ENCODE peak calls at places on chromosome 9, in eight cellular contexts. O is left lung, D is uterus, T is Panc1, A is tibial artery, H is MM.1S, V is aorta, E is left ventricle myocardium inferior. Q is an unnamed sample. For H3K4me1 and H3K36me3, the result is how much of the 10 kb centered on the place peaks cover.

GRCh38 chr9:98047002-98047401 is 9.5 kb upstream of the NANS start:
- DNase-seq in O (no peak), D (no peak), T (no peak), A (no peak), H (no peak), V (no peak), E (no peak), Q (no peak)

GRCh38 chr9:101138516-101138915 is 110.0 kb downstream of the PLPPR1 start:
- DNase-seq in O (no peak), D (no peak), T (no peak), A (no peak), H (no peak), V (no peak), E (no peak), Q (no peak)

GRCh38 chr9:124894741-124895170 is 32.8 kb downstream of the ARPC5L start:
- DNase-seq in O (no peak), D (no peak), T (no peak), A (no peak), H (peak), V (no peak), E (no peak), Q (peak)

GRCh38 chr9:133306242-133307194 is 29.5 kb downstream of the SURF6 start:
- DNase-seq in O (no peak), D (no peak), T (no peak), A (no peak), H (no peak), V (no peak), E (no peak), Q (no peak)

GRCh38 chr9:124506931-124507879 is at the start of gene NR5A1:
- DNase-seq in O (no peak), D (no peak), T (no peak), A (no peak), H (no peak), V (no peak), E (no peak), Q (no peak)

GRCh38 chr9:4714266-4715016 is 26.6 kb downstream of the AK3 start:
- DNase-seq in O (no peak), D (no peak), T (no peak), A (no peak), H (peak), V (no peak), E (no peak), Q (no peak)

GRCh38 chr9:127980056-127980705 is 608 bp downstream of the EEIG1 start:
- DNase-seq in O (no peak), D (peak), T (no peak), A (no peak), H (peak), V (no peak), E (no peak), Q (peak)

GRCh38 chr9:125190371-125190801 is 783 bp upstream of the PPP6C start:
- DNase-seq in O (no peak), D (no peak), T (no peak), A (no peak), H (no peak), V (no peak), E (no peak), Q (peak)

GRCh38 chr9:134033516-134034214 is 8.4 kb downstream of the BRD3OS start:
- DNase-seq in O (no peak), D (no peak), T (no peak), A (no peak), H (no peak), V (no peak), E (no peak), Q (no peak)

GRCh38 chr9:84978761-84979160 is 309.2 kb downstream of the NTRK2 start:
- DNase-seq in O (no peak), D (no peak), T (no peak), A (no peak), H (no peak), V (no peak), E (no peak), Q (no peak)

GRCh38 chr9:111000202-111000601 is 38.1 kb downstream of the LPAR1 start:
- DNase-seq in O (no peak), D (no peak), T (no peak), A (no peak), H (no peak), V (peak), E (no peak), Q (no peak)

GRCh38 chr9:27535701-27536118 is 6.1 kb upstream of the MOB3B start:
- DNase-seq in O (peak), D (no peak), T (no peak), A (no peak), H (no peak), V (no peak), E (no peak), Q (no peak)

GRCh38 chr9:26665676-26666075 is 226.9 kb downstream of the CAAP1 start:
- DNase-seq in O (no peak), D (no peak), T (no peak), A (no peak), H (no peak), V (no peak), E (no peak), Q (no peak)

GRCh38 chr9:24436761-24437160 is 108.9 kb downstream of the IZUMO3 start:
- DNase-seq in O (no peak), D (no peak), T (no peak), A (no peak), H (no peak), V (no peak), E (no peak), Q (no peak)

GRCh38 chr9:87844471-87844870 is 38.2 kb upstream of the SPATA31E1 start:
- DNase-seq in O (no peak), D (no peak), T (no peak), A (no peak), H (no peak), V (no peak), E (no peak), Q (no peak)

GRCh38 chr9:134099123-134099761 is 31.4 kb upstream of the BRD3 start:
- DNase-seq in O (no peak), D (no peak), T (peak), A (no peak), H (peak), V (no peak), E (no peak), Q (peak)

GRCh38 chr9:68551191-68551590 is 10.5 kb upstream of the TMEM252 start:
- DNase-seq in O (no peak), D (no peak), T (no peak), A (no peak), H (no peak), V (no peak), E (no peak), Q (peak)

GRCh38 chr9:21811914-21812313 is 9.5 kb downstream of the MTAP start:
- DNase-seq in O (no peak), D (no peak), T (no peak), A (no peak), H (no peak), V (no peak), E (no peak), Q (no peak)

DNA sequence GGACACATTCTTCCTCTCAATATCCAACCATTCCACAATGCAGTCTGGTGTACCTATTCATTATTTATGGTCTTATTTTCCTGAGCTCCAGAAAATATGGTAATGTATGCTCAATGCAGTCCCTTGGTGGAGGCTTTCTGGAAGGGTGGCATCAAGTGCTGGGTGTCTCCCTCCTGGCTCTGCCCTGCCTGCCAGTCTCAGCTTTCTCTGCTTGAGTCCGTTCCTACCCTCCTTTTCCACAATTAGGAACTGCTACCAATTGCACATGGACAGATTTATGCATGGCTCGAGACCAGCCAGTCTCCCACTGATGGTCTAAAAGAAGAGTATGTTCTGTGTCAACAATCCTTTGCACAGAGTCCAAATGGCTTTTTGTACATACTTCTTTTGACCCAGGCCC is 189.8 kb downstream of the TLE1 start:
- DNase-seq in O (no peak), D (no peak), T (no peak), A (no peak), H (no peak), V (no peak), E (no peak), Q (no peak)
- H3K27ac ChIP-seq in O (no peak), D (peak), T (no peak), A (peak), H (no peak), V (peak), E (no peak), Q (no peak)

GRCh38 chr9:121354141-121354540 is 15.9 kb downstream of the STOM start:
- DNase-seq in O (no peak), D (peak), T (no peak), A (no peak), H (no peak), V (no peak), E (no peak), Q (peak)
- H3K4me1 ChIP-seq in O (under half), D (under half), T (under half), A (half or more), H (under half), V (under half), E (half or more), Q (under half)

DNA sequence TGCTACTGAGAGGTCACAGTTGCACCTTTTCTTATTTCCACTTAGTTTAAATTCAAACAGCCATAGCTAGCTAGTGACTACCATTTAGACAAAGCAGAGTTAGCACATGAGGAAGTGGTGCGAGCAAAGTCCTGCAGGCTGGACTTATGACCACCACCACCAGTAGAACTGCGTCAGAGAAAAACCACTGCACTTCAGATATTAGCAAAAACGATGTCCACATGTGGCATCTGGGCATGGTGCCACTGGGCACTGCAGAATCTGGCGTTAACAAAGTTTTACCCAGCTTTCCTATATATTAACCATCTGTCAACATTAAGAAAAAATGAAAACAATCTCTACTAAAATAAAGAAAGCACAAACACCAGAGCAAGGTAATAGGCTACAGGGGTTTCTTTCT is 80.1 kb downstream of the SPTLC1 start:
- DNase-seq in O (no peak), D (no peak), T (no peak), A (no peak), H (no peak), V (no peak), E (no peak), Q (no peak)
- H3K36me3 ChIP-seq in O (half or more), D (under half), T (under half), A (half or more), H (under half), V (under half), E (half or more), Q (under half)

GRCh38 chr9:13122756-13123369 is 156.6 kb downstream of the MPDZ start:
- DNase-seq in O (no peak), D (no peak), T (no peak), A (no peak), H (no peak), V (no peak), E (no peak), Q (no peak)

GRCh38 chr9:13125261-13125660 is 154.2 kb downstream of the MPDZ start:
- DNase-seq in O (no peak), D (no peak), T (no peak), A (no peak), H (no peak), V (no peak), E (no peak), Q (no peak)

GRCh38 chr9:13128266-13128825 is 151.1 kb downstream of the MPDZ start:
- DNase-seq in O (no peak), D (no peak), T (no peak), A (no peak), H (no peak), V (no peak), E (no peak), Q (no peak)

GRCh38 chr9:13131396-13131795 is 148.1 kb downstream of the MPDZ start:
- DNase-seq in O (no peak), D (no peak), T (no peak), A (no peak), H (no peak), V (no peak), E (no peak), Q (no peak)

GRCh38 chr9:13127164-13127563 is 152.3 kb downstream of the MPDZ start:
- DNase-seq in O (no peak), D (no peak), T (no peak), A (no peak), H (no peak), V (no peak), E (no peak), Q (no peak)
- H3K27ac ChIP-seq in O (no peak), D (no peak), T (no peak), A (no peak), H (no peak), V (no peak), E (no peak), Q (no peak)

GRCh38 chr9:112487799-112488345 is 1.2 kb downstream of the KIAA1958 start:
- DNase-seq in O (no peak), D (no peak), T (no peak), A (no peak), H (no peak), V (no peak), E (no peak), Q (peak)

GRCh38 chr9:112486221-112487007 is at the start of gene KIAA1958:
- DNase-seq in O (peak), D (peak), T (no peak), A (peak), H (peak), V (peak), E (peak), Q (peak)

GRCh38 chr9:112485574-112485973 is 1.1 kb upstream of the KIAA1958 start:
- DNase-seq in O (no peak), D (no peak), T (no peak), A (no peak), H (no peak), V (no peak), E (no peak), Q (no peak)

GRCh38 chr9:112489039-112489546 is 2.5 kb downstream of the KIAA1958 start:
- DNase-seq in O (no peak), D (no peak), T (no peak), A (no peak), H (no peak), V (no peak), E (no peak), Q (no peak)

GRCh38 chr9:112487008-112487798 is 576 bp downstream of the KIAA1958 start:
- DNase-seq in O (peak), D (peak), T (no peak), A (peak), H (peak), V (peak), E (peak), Q (peak)
- H3K4me1 ChIP-seq in O (under half), D (under half), T (under half), A (under half), H (under half), V (under half), E (under half), Q (under half)

DNA sequence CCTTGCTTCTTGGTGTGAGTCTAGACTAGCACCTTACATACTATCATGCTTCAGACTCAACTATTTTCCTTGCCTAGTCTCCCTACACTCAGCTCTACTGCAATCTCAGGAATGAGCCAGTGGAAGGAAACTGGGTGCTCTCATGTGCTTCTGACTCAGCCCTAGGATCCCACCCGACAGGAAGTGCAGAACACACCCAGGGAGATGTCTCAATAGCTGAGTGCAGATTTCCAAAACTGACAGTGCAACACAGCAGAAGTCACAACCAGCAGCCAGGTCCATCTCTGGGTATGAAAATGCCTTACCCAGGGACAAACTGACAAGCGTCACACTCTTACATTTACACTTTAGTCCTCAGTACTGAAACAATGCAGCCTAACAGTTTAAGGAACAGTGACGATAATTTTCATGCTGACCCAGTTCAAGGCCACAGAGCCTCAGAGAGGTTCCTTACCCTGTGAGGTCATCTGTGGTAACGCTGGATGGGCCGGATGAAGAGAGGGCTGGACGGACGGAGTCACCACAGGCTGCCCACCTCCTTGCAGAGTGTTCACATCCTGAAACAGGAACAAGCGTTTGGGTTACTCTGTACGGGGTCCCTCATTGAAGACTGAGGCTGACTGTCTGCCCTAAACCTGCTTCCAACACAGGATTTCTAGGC is 33.0 kb downstream of the FKBP15 start:
- DNase-seq in O (peak), D (peak), T (peak), A (peak), H (no peak), V (peak), E (peak), Q (no peak)
- H3K36me3 ChIP-seq in O (half or more), D (under half), T (under half), A (half or more), H (under half), V (under half), E (half or more), Q (under half)

GRCh38 chr9:75907863-75908262 is 17.4 kb downstream of the PCSK5 start:
- DNase-seq in O (no peak), D (no peak), T (no peak), A (no peak), H (no peak), V (no peak), E (no peak), Q (peak)

GRCh38 chr9:75906531-75906930 is 16.1 kb downstream of the PCSK5 start:
- DNase-seq in O (no peak), D (no peak), T (no peak), A (no peak), H (no peak), V (no peak), E (no peak), Q (no peak)

GRCh38 chr9:75909776-75910175 is 19.3 kb downstream of the PCSK5 start:
- DNase-seq in O (no peak), D (no peak), T (no peak), A (no peak), H (no peak), V (no peak), E (no peak), Q (no peak)

GRCh38 chr9:75904364-75904763 is 13.9 kb downstream of the PCSK5 start:
- DNase-seq in O (no peak), D (no peak), T (no peak), A (no peak), H (no peak), V (no peak), E (no peak), Q (no peak)

DNA sequence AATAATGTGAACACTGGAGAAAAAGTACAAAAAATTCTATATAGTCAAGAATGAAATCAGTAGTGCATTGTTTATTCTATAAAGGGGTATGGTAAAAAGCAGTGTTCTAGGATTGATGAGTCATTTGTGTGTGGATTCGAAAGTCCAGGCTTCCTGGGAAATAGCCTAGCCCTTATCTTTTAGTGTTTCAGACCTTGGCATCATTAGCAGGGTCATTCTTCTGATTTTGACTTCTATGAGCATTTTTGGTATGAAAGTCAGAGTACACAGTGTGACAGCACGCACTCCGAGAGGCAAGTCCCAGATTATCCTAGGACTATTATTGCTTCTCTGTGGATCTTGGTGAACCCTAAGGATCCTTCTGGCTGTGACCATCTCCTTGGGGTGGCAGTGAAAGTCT is 16.9 kb downstream of the PCSK5 start:
- DNase-seq in O (no peak), D (no peak), T (no peak), A (no peak), H (no peak), V (no peak), E (no peak), Q (peak)
- H3K27ac ChIP-seq in O (no peak), D (peak), T (no peak), A (peak), H (no peak), V (peak), E (no peak), Q (peak)

DNA sequence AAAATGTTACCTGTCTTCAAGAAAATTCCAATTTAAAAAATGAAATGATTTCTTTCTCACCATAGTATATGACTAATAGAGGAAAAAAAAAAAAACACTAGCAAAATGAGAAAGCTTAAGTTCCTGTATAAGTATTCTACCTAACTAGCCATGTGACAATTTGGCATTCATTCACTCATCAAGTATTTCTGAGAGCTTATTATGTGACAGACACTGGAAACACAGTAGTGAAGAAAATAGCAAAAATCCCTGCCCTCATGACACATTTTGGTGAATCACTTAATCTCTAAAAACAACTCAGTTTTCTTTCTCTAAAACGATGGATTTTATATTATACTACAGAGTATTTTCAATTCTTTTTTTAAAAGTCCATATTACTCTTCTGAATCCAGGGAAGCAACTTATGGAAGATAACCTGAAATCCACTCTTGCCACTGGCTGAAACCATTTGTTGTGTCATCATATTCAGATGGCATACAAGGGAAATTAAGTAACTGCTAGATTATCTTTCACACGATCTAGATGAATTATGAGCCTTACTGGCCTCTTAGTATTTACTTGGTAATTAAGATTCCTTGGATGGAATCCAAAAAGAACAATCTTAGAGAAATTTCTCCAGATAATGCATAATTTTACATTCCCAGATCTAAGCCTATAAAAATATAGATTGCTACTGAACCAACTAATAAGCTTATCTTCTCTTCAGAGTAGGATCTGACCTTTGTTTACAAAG is 5.5 kb downstream of the PTBP3 start:
- DNase-seq in O (no peak), D (no peak), T (no peak), A (no peak), H (no peak), V (no peak), E (no peak), Q (no peak)
- H3K4me1 ChIP-seq in O (under half), D (under half), T (under half), A (under half), H (under half), V (under half), E (under half), Q (under half)

Q was measured in small intestine.